ENCODE peak calls at places on chromosomes 3 and 15, in ten cellular contexts. T is posterior vena cava, P is 8988T, R is GM13977, M is EH, U is cardiac muscle cell, H is HS-27A, J is AG04450, A is colonic mucosa, C is GM23338. E is an unnamed sample.

GRCh38 chr3:158094235-158094916 is 11.8 kb downstream of the SHOX2 start:
- DNase-seq in T (no peak), P (no peak), R (peak; percentile 70), M (no peak), U (no peak), H (no peak), J (no peak), A (no peak), C (peak; percentile 78), E (no peak)

GRCh38 chr15:48149858-48150257 is 28.2 kb downstream of the MYEF2 start:
- DNase-seq in T (no peak), P (no peak), R (no peak), M (peak; percentile 77), U (no peak), H (peak; percentile 62), J (peak; percentile 26), A (no peak), C (peak; percentile 31), E (no peak)

GRCh38 chr15:66948294-66948693 is 117.1 kb upstream of the SMAD3 start:
- DNase-seq in T (no peak), P (no peak), R (no peak), M (peak; percentile 70), U (no peak), H (peak; percentile 20), J (no peak), A (no peak), C (no peak), E (no peak)

GRCh38 chr3:156317457-156317856 is 197.1 kb downstream of the KCNAB1 start:
- DNase-seq in T (no peak), P (peak; percentile 18), R (no peak), M (peak; percentile 64), U (no peak), H (no peak), J (no peak), A (no peak), C (peak; percentile 16), E (no peak)

GRCh38 chr3:100004931-100005330 is 109.4 kb downstream of the FILIP1L start:
- DNase-seq in T (no peak), P (no peak), R (no peak), M (no peak), U (no peak), H (no peak), J (no peak), A (no peak), C (no peak), E (no peak)

GRCh38 chr3:195140816-195141793 is 129.9 kb downstream of the XXYLT1 start:
- DNase-seq in T (no peak), P (no peak), R (no peak), M (no peak), U (no peak), H (no peak), J (no peak), A (no peak), C (no peak), E (no peak)

GRCh38 chr3:167851171-167851570 is 115.7 kb downstream of the SERPINI1 start:
- DNase-seq in T (no peak), P (no peak), R (no peak), M (no peak), U (no peak), H (peak; percentile 12), J (no peak), A (no peak), C (no peak), E (no peak)

GRCh38 chr15:70854669-70854976 is 666 bp upstream of the LARP6 start:
- DNase-seq in T (no peak), P (no peak), R (peak; percentile 48), M (peak; percentile 60), U (no peak), H (no peak), J (no peak), A (no peak), C (peak; percentile 26), E (no peak)

GRCh38 chr3:49205154-49205788 is 33.9 kb downstream of the KLHDC8B start:
- DNase-seq in T (no peak), P (no peak), R (no peak), M (no peak), U (no peak), H (no peak), J (no peak), A (no peak), C (no peak), E (no peak)

E was measured in left lobe of liver.